ENCODE peak calls at places on chromosomes 5 and 9, in nine cellular contexts. Q is NCI-H774; V is GM18507; K is A673; H is mesenchymal stem cell; A is stimulated activated CD8-positive, alpha-beta memory T cell treated with anti-CD3 and anti-CD28 coated beads, Interleukin-7, amount 100 ng/mL, for 48 hours; U is GM12891; Z is NCI-H1092; Y is activated CD4-positive, alpha-beta T cell treated with anti-CD3 and anti-CD28 coated beads, Interleukin-2, amount 10 ng/mL, durations not matched to agents 7 days and 5 days. T is an unnamed sample.

GRCh38 chr9:126675147-126675467 is 61.4 kb downstream of the LMX1B start:
- DNase-seq in Q (no peak), V (no peak), K (no peak), H (no peak), A (no peak), U (no peak), Z (no peak), Y (no peak), T (no peak)

GRCh38 chr9:110013064-110013463 is 194.9 kb downstream of the C9orf152 start:
- DNase-seq in Q (no peak), V (no peak), K (no peak), H (no peak), A (no peak), U (no peak), Z (no peak), Y (no peak), T (no peak)

GRCh38 chr9:129497064-129497836 is 123.7 kb downstream of the C9orf50 start:
- DNase-seq in Q (no peak), V (no peak), K (peak), H (peak), A (no peak), U (no peak), Z (peak), Y (no peak), T (no peak)

GRCh38 chr9:84781431-84781830 is 111.9 kb downstream of the NTRK2 start:
- DNase-seq in Q (no peak), V (peak), K (peak), H (peak), A (no peak), U (no peak), Z (peak), Y (peak), T (no peak)

GRCh38 chr5:122954719-122955118 is 81.8 kb downstream of the PPIC start:
- DNase-seq in Q (no peak), V (no peak), K (no peak), H (no peak), A (no peak), U (no peak), Z (no peak), Y (no peak), T (no peak)

GRCh38 chr5:131810510-131811249 is 13.9 kb upstream of the FNIP1 start:
- DNase-seq in Q (no peak), V (no peak), K (peak), H (peak), A (no peak), U (peak), Z (no peak), Y (peak), T (no peak)

GRCh38 chr9:14895806-14896205 is 14.4 kb downstream of the FREM1 start:
- DNase-seq in Q (no peak), V (no peak), K (no peak), H (peak), A (no peak), U (no peak), Z (no peak), Y (no peak), T (no peak)

GRCh38 chr9:96004384-96004783 is 128.9 kb downstream of the ERCC6L2 start:
- DNase-seq in Q (no peak), V (no peak), K (no peak), H (no peak), A (no peak), U (no peak), Z (no peak), Y (no peak), T (no peak)

GRCh38 chr5:32506251-32506661 is 61.7 kb upstream of the ZFR start:
- DNase-seq in Q (peak), V (no peak), K (peak), H (no peak), A (no peak), U (no peak), Z (peak), Y (no peak), T (no peak)

GRCh38 chr9:137676998-137677397 is 58.2 kb downstream of the EHMT1 start:
- DNase-seq in Q (no peak), V (no peak), K (no peak), H (no peak), A (no peak), U (no peak), Z (no peak), Y (no peak), T (no peak)

GRCh38 chr9:32587901-32588300 is 14.9 kb upstream of the NDUFB6 start:
- DNase-seq in Q (no peak), V (no peak), K (no peak), H (peak), A (peak), U (no peak), Z (no peak), Y (no peak), T (no peak)

GRCh38 chr9:84300271-84300670 is 40.3 kb downstream of the SLC28A3 start:
- DNase-seq in Q (no peak), V (no peak), K (no peak), H (peak), A (no peak), U (no peak), Z (no peak), Y (no peak), T (no peak)

GRCh38 chr9:33161589-33162132 is 5.5 kb downstream of the B4GALT1 start:
- DNase-seq in Q (no peak), V (no peak), K (no peak), H (no peak), A (no peak), U (no peak), Z (no peak), Y (no peak), T (no peak)

GRCh38 chr9:82466616-82467251 is 478.2 kb downstream of the SPATA31D1 start:
- DNase-seq in Q (no peak), V (no peak), K (peak), H (peak), A (no peak), U (no peak), Z (no peak), Y (no peak), T (no peak)

GRCh38 chr9:15211994-15212501 is 95.0 kb downstream of the TTC39B start:
- DNase-seq in Q (no peak), V (no peak), K (no peak), H (peak), A (no peak), U (no peak), Z (no peak), Y (no peak), T (no peak)

GRCh38 chr9:114399381-114399780 is 11.6 kb upstream of the AKNA start:
- DNase-seq in Q (no peak), V (no peak), K (no peak), H (no peak), A (no peak), U (no peak), Z (no peak), Y (no peak), T (no peak)

GRCh38 chr5:38541174-38541724 is 15.2 kb downstream of the LIFR start:
- DNase-seq in Q (peak), V (no peak), K (no peak), H (no peak), A (no peak), U (no peak), Z (peak), Y (no peak), T (no peak)

GRCh38 chr9:90847971-90848370 is 46.4 kb downstream of the SYK start:
- DNase-seq in Q (no peak), V (no peak), K (no peak), H (no peak), A (no peak), U (no peak), Z (no peak), Y (no peak), T (no peak)

GRCh38 chr5:130868186-130868821 is 296.8 kb downstream of the HINT1 start:
- DNase-seq in Q (no peak), V (no peak), K (no peak), H (peak), A (no peak), U (no peak), Z (no peak), Y (no peak), T (no peak)

GRCh38 chr5:88952996-88953643 is 70.1 kb upstream of the MEF2C start:
- DNase-seq in Q (no peak), V (no peak), K (no peak), H (no peak), A (no peak), U (no peak), Z (peak), Y (no peak), T (no peak)

GRCh38 chr9:69718218-69718617 is 41.6 kb downstream of the PTAR1 start:
- DNase-seq in Q (no peak), V (no peak), K (no peak), H (no peak), A (no peak), U (no peak), Z (no peak), Y (no peak), T (no peak)

GRCh38 chr5:157444224-157444623 is 15.8 kb upstream of the NIPAL4 start:
- DNase-seq in Q (no peak), V (no peak), K (no peak), H (no peak), A (no peak), U (no peak), Z (no peak), Y (no peak), T (no peak)

GRCh38 chr5:113510836-113511451 is 2.5 kb upstream of the YTHDC2 start:
- DNase-seq in Q (no peak), V (no peak), K (no peak), H (peak), A (no peak), U (no peak), Z (no peak), Y (no peak), T (no peak)

GRCh38 chr9:34506623-34507022 is 16.2 kb downstream of the ENHO start:
- DNase-seq in Q (no peak), V (no peak), K (no peak), H (no peak), A (no peak), U (no peak), Z (no peak), Y (no peak), T (no peak)

GRCh38 chr5:36442352-36442751 is 140.7 kb upstream of the RANBP3L start:
- DNase-seq in Q (no peak), V (no peak), K (no peak), H (no peak), A (no peak), U (no peak), Z (no peak), Y (peak), T (no peak)

GRCh38 chr5:38636626-38637025 is 80.2 kb upstream of the LIFR start:
- DNase-seq in Q (no peak), V (no peak), K (no peak), H (no peak), A (no peak), U (no peak), Z (no peak), Y (no peak), T (no peak)

GRCh38 chr9:110932883-110933282 is 105.4 kb downstream of the LPAR1 start:
- DNase-seq in Q (no peak), V (no peak), K (peak), H (no peak), A (no peak), U (no peak), Z (no peak), Y (no peak), T (no peak)

GRCh38 chr5:149756354-149756753 is 26.2 kb downstream of the PPARGC1B start:
- DNase-seq in Q (no peak), V (no peak), K (no peak), H (no peak), A (no peak), U (no peak), Z (no peak), Y (no peak), T (no peak)

GRCh38 chr5:164578401-164578800 is 1073.0 kb downstream of the MAT2B start:
- DNase-seq in Q (no peak), V (no peak), K (no peak), H (no peak), A (no peak), U (no peak), Z (no peak), Y (no peak), T (no peak)

GRCh38 chr5:124764992-124765611 is 18.7 kb upstream of the ZNF608 start:
- DNase-seq in Q (peak), V (no peak), K (no peak), H (no peak), A (no peak), U (no peak), Z (no peak), Y (no peak), T (no peak)

GRCh38 chr9:86099695-86100364 is 472 bp upstream of the GOLM1 start:
- DNase-seq in Q (no peak), V (no peak), K (peak), H (peak), A (no peak), U (no peak), Z (no peak), Y (peak), T (peak)

GRCh38 chr9:124281934-124282351 is 24.2 kb downstream of the NEK6 start:
- DNase-seq in Q (no peak), V (no peak), K (no peak), H (peak), A (no peak), U (no peak), Z (no peak), Y (no peak), T (no peak)

GRCh38 chr9:121772600-121773285 is 121.3 kb downstream of the DAB2IP start:
- DNase-seq in Q (no peak), V (no peak), K (no peak), H (no peak), A (no peak), U (no peak), Z (no peak), Y (no peak), T (no peak)

GRCh38 chr5:36631161-36631560 is 24.8 kb downstream of the SLC1A3 start:
- DNase-seq in Q (no peak), V (no peak), K (no peak), H (no peak), A (no peak), U (no peak), Z (no peak), Y (no peak), T (no peak)